ENCODE peak calls at places on chromosomes 6 and 20, in five cellular contexts. I is K562, C is SK-N-SH, Q is H1, B is GM12878. Y is an unnamed sample.

GRCh38 chr20:50304883-50305635 is 114.4 kb downstream of the CEBPB start:
- DNase-seq in C (peak), B (no peak), I (no peak), Q (no peak), Y (no peak)

GRCh38 chr20:59696476-59696875 is 92.1 kb downstream of the PHACTR3 start:
- DNase-seq in I (no peak), C (no peak), B (no peak), Q (no peak), Y (no peak)

GRCh38 chr20:32972181-32973076 is 31.8 kb downstream of the SUN5 start:
- DNase-seq in C (no peak), Q (peak), B (peak), I (peak), Y (no peak)

GRCh38 chr6:10725046-10725445 is 2.2 kb downstream of the TMEM14C start:
- DNase-seq in C (no peak), B (no peak), I (peak), Q (no peak), Y (no peak)

GRCh38 chr6:126773122-126773805 is 345.2 kb upstream of the RSPO3 start:
- DNase-seq in Q (no peak), I (no peak), B (no peak), C (no peak), Y (no peak)

GRCh38 chr20:61668064-61668463 is 397.6 kb downstream of the TAF4 start:
- DNase-seq in B (no peak), I (no peak), Q (no peak), C (no peak), Y (no peak)

GRCh38 chr6:76697585-76697984 is 625.1 kb upstream of the IMPG1 start:
- DNase-seq in C (peak), I (no peak), B (no peak), Q (no peak), Y (no peak)

GRCh38 chr6:54130179-54130578 is 18.9 kb downstream of the MLIP start:
- DNase-seq in I (no peak), Q (no peak), C (no peak), B (no peak), Y (no peak)

GRCh38 chr6:109013551-109014101 is 81.0 kb downstream of the SESN1 start:
- DNase-seq in I (no peak), C (no peak), B (no peak), Q (no peak), Y (no peak)

GRCh38 chr6:42786525-42786985 is 4.7 kb downstream of the BICRAL start:
- DNase-seq in B (no peak), C (no peak), Q (no peak), I (no peak), Y (no peak)

GRCh38 chr20:51712501-51713212 is 55.5 kb downstream of the ATP9A start:
- DNase-seq in Q (peak), B (no peak), I (no peak), C (peak), Y (peak)
- TF ChIP-seq RAD21 in Q (peak), B (no peak), I (peak), C (peak), Y (peak)

DNA sequence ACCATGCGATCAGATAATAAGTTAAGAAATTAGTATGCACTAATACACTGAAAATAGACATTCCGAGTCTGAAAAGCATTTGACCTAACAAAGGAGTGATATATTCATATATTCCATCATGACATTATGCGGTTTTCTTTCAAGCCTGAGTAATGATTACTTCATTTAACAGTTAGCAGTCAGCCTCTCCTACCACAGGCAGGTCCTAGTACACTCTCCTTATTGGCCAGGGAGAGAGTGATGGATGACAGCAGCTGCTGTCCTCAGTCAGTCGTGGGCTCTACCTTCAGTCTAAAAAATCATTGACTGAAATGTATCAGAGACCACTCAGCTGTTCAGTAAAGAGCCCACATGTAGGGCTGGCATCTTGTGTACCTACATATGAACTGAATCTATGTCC is 33.2 kb upstream of the VGLL2 start:
- DNase-seq in I (no peak), C (no peak), B (no peak), Q (no peak), Y (no peak)
- TF ChIP-seq CHD2 in I (no peak), C (no peak), B (no peak), Q (no peak), Y (no peak)

GRCh38 chr6:36373368-36374009 is 14.0 kb downstream of the ETV7 start:
- DNase-seq in I (no peak), C (peak), B (no peak), Q (no peak), Y (no peak)
- TF ChIP-seq USF2 in I (no peak), C (no peak), B (no peak), Q (no peak), Y (no peak)

DNA sequence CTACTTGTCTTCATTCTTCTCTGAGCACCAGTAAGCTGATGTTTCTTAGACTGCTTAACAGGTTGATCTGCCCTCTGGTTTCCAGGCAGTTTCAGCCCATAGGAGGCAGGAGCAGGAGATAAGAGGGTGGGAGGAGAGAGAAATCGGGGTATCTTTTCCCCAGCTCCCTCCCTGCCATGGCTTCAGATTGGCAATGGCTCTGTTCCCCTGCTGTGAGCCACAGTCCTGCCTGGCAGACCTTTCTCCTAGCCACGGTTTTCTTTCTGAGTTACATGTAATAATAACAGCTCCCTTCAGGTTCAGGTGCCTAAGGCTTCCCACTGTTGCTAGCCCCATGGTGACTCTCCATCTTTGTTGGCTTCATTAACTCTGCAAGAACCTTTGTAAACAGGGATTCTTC is 115.3 kb downstream of the CD83 start:
- DNase-seq in Q (no peak), B (no peak), C (no peak), I (no peak), Y (no peak)
- TF ChIP-seq RAD21 in Q (no peak), B (no peak), C (no peak), I (no peak), Y (no peak)

DNA sequence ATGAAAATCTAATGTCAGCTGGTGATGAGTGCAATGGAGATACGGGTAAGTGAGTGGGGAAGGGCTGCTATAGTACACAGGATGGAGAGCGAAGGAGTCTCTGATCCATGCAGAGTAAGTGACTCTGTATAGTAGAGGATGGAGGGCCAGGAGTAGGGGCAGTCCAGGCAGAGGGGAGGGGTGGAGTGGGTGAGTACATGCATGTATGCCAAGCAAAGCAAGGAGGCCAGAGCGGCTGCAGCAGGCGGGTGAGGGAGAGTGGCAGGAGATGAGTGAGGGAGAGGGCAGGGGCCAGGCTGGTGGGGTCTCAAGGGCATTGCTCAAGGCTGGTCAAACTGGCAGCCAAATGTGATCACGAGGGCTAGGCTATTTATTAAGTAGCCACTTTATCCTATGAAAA is 94.0 kb downstream of the PREP start:
- DNase-seq in Q (no peak), B (no peak), C (no peak), I (no peak), Y (no peak)
- TF ChIP-seq CHD2 in Q (no peak), B (no peak), C (no peak), I (no peak), Y (no peak)